ENCODE peak calls at places on chromosomes 2 and 18, in six cellular contexts. E is mammary epithelial cell, D is HL-60, F is spleen, A is fibroblast of lung, I is HFFc6. S is an unnamed sample.

GRCh38 chr18:40094441-40094840 is 1860.6 kb upstream of the PIK3C3 start:
- DNase-seq in E (peak; percentile 3), A (peak; percentile 48), I (peak; percentile 9), F (no peak), D (no peak), S (no peak)

GRCh38 chr2:218400930-218401833 is 1.5 kb downstream of the CTDSP1 start:
- DNase-seq in A (no peak), D (no peak), I (no peak), E (no peak), F (peak; percentile 89), S (no peak)

GRCh38 chr2:162197095-162197825 is 45.2 kb upstream of the GCG start:
- DNase-seq in D (no peak), E (no peak), A (peak; percentile 85), I (peak; percentile 64), F (no peak), S (no peak)

GRCh38 chr2:73053316-73054114 is 18.0 kb downstream of the SFXN5 start:
- DNase-seq in F (no peak), A (peak; percentile 80), E (no peak), D (no peak), I (no peak), S (no peak)

GRCh38 chr2:208501217-208501616 is 94.6 kb downstream of the PTH2R start:
- DNase-seq in E (no peak), I (no peak), A (no peak), D (no peak), F (no peak), S (no peak)

GRCh38 chr2:217530399-217531100 is 472.2 kb downstream of the TNS1 start:
- DNase-seq in E (no peak), F (no peak), D (no peak), I (no peak), A (no peak), S (no peak)

GRCh38 chr2:126638781-126639180 is 17.2 kb upstream of the GYPC start:
- DNase-seq in I (no peak), F (no peak), D (peak; percentile 0), E (no peak), A (no peak), S (peak; percentile 1)

GRCh38 chr2:127326289-127326945 is 32.5 kb upstream of the ERCC3 start:
- DNase-seq in I (no peak), F (no peak), E (peak; percentile 14), A (peak; percentile 27), D (no peak), S (no peak)

GRCh38 chr2:25835906-25836305 is 42.4 kb downstream of the ASXL2 start:
- DNase-seq in F (no peak), A (no peak), D (no peak), I (no peak), E (no peak), S (no peak)

GRCh38 chr2:219965287-219965870 is 337.9 kb downstream of the SLC4A3 start:
- DNase-seq in I (no peak), A (no peak), D (no peak), F (no peak), E (peak; percentile 40), S (no peak)

GRCh38 chr18:21914739-21915319 is 174.2 kb downstream of the MIB1 start:
- DNase-seq in A (peak; percentile 61), E (peak; percentile 25), F (no peak), I (peak; percentile 40), D (peak; percentile 34), S (no peak)

GRCh38 chr2:231399853-231400667 is 4.5 kb downstream of the B3GNT7 start:
- DNase-seq in E (peak; percentile 25), I (peak; percentile 47), A (no peak), D (peak; percentile 69), F (peak; percentile 73), S (peak; percentile 28)

GRCh38 chr2:3535794-3536681 is 16.7 kb upstream of the ADI1 start:
- DNase-seq in A (peak; percentile 93), D (no peak), I (peak; percentile 97), F (peak; percentile 86), E (peak; percentile 81), S (peak; percentile 49)

GRCh38 chr2:69253893-69254292 is 133.1 kb downstream of the GFPT1 start:
- DNase-seq in D (no peak), F (no peak), I (peak; percentile 92), A (peak; percentile 99), E (peak; percentile 89), S (no peak)

GRCh38 chr2:51846796-51847195 is 814.9 kb upstream of the NRXN1 start:
- DNase-seq in E (no peak), D (no peak), A (peak; percentile 16), F (no peak), I (no peak), S (no peak)

GRCh38 chr2:1512321-1513289 is 99.3 kb downstream of the TPO start:
- DNase-seq in D (no peak), A (no peak), E (no peak), F (peak; percentile 59), I (no peak), S (no peak)

GRCh38 chr2:88010136-88010535 is 6.2 kb downstream of the RNU2-63P start:
- DNase-seq in F (no peak), A (no peak), D (no peak), I (no peak), E (no peak), S (no peak)

GRCh38 chr2:52936029-52936428 is 831.6 kb upstream of the CHAC2 start:
- DNase-seq in I (no peak), F (no peak), E (peak; percentile 53), D (no peak), A (peak; percentile 54), S (no peak)

GRCh38 chr2:9735335-9735734 is 104.5 kb upstream of the YWHAQ start:
- DNase-seq in I (no peak), F (no peak), D (peak; percentile 40), E (peak; percentile 43), A (peak; percentile 26), S (no peak)

GRCh38 chr2:69514836-69515235 is 77.6 kb upstream of the NFU1 start:
- DNase-seq in E (no peak), A (no peak), F (no peak), D (no peak), I (no peak), S (no peak)

GRCh38 chr18:80200171-80200931 is 47.0 kb downstream of the PARD6G start:
- DNase-seq in E (no peak), I (no peak), D (peak; percentile 47), A (no peak), F (no peak), S (no peak)
- TF ChIP-seq CTCF in E (no peak), I (no peak), D (no peak), A (no peak), F (no peak), S (peak; percentile 50)

DNA sequence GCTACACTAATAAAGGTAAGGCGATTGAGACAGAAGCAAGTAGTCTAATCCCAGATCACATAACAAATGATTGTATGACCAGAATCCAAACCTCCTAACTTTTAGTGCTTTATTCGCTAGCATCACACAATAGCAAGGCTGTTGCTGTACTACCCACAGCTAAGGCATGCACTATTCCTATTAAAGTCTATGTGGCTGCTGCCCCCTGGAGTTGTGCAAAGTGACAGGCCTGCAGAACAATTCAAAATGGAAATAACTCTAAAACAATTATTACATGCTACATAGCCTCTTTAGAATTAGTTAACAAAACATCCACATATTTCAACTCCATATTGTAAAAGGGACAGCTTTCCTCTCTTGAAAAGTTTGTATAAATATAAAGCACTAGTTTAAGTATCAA is 6.0 kb downstream of the ERBB4 start:
- DNase-seq in D (no peak), E (no peak), F (no peak), I (no peak), A (no peak), S (no peak)
- TF ChIP-seq CTCF in D (no peak), E (no peak), F (no peak), I (peak; percentile 14), A (no peak), S (peak; percentile 13)

GRCh38 chr2:237539681-237540080 is 26.7 kb upstream of the PRLH start:
- DNase-seq in I (no peak), E (no peak), F (peak; percentile 25), A (no peak), D (no peak), S (no peak)

GRCh38 chr2:237541242-237541641 is 25.1 kb upstream of the PRLH start:
- DNase-seq in I (no peak), D (no peak), E (no peak), A (no peak), F (peak; percentile 30), S (no peak)

GRCh38 chr2:237542001-237542704 is 24.2 kb upstream of the PRLH start:
- DNase-seq in E (no peak), F (peak; percentile 47), D (no peak), I (no peak), A (no peak), S (no peak)

GRCh38 chr2:237540223-237540775 is 26.1 kb upstream of the PRLH start:
- DNase-seq in E (no peak), F (peak; percentile 63), D (no peak), A (no peak), I (no peak), S (no peak)

GRCh38 chr2:237540823-237541222 is 25.6 kb upstream of the PRLH start:
- DNase-seq in A (peak; percentile 49), E (peak; percentile 20), F (peak; percentile 80), D (no peak), I (peak; percentile 22), S (peak; percentile 58)
- TF ChIP-seq CTCF in A (no peak), E (no peak), F (no peak), D (no peak), I (no peak), S (no peak)

GRCh38 chr18:69622192-69622591 is 221.5 kb downstream of the DOK6 start:
- DNase-seq in A (no peak), D (no peak), I (no peak), E (no peak), F (no peak), S (no peak)
- TF ChIP-seq CTCF in A (no peak), D (no peak), I (no peak), E (no peak), F (no peak), S (no peak)

DNA sequence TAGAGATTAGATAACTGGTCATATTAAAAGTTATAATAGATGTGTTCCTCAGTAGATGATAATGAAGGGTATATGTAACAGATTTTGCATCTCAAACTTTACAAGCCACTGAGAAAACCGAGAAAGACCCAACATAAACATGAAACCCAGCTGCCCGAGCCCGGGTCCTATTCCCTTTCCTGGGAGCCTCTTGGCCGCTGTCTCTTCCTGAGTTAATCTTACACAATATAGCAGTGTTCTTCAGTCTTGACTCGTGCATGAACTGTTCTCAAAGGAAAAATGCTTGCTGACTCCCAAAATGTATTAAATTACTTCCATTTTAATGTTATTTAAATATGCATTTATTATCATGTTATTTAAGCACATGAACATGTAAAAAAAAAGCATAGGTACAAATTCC is 94.5 kb downstream of the COPS8 start:
- DNase-seq in A (no peak), F (no peak), I (no peak), D (no peak), E (no peak), S (no peak)
- TF ChIP-seq CTCF in A (no peak), F (no peak), I (no peak), D (no peak), E (no peak), S (no peak)

S was measured in GM13977.